ENCODE peak calls at places on chromosomes 12 and 14, in eight cellular contexts. R, I, J, S, K, F, E and B are unnamed samples.

GRCh38 chr12:4540170-4540569 is 1.5 kb downstream of the RAD51AP1 start:
- DNase-seq in F (no peak), E (no peak), S (no peak), I (no peak), R (no peak), J (no peak), K (no peak), B (no peak)

GRCh38 chr12:59596232-59597143 is 659 bp downstream of the SLC16A7 start:
- DNase-seq in I (peak; percentile 52), J (peak; percentile 78), K (peak; percentile 90), R (peak; percentile 85), E (peak; percentile 21), F (peak; percentile 68), S (peak; percentile 63), B (peak; percentile 20)

GRCh38 chr14:69291891-69292586 is 32.1 kb downstream of the GALNT16 start:
- DNase-seq in K (no peak), F (no peak), J (no peak), S (no peak), I (no peak), R (no peak), E (no peak), B (no peak)

GRCh38 chr12:126734738-126735137 is 1532.2 kb upstream of the TMEM132C start:
- DNase-seq in I (no peak), R (no peak), J (no peak), K (no peak), F (no peak), E (no peak), S (no peak), B (no peak)

GRCh38 chr14:102620413-102620812 is 28.0 kb downstream of the RCOR1 start:
- DNase-seq in I (no peak), E (no peak), J (no peak), K (no peak), F (no peak), S (no peak), R (no peak), B (no peak)

GRCh38 chr12:132374821-132375445 is 45.5 kb upstream of the GALNT9 start:
- DNase-seq in R (no peak), J (no peak), F (no peak), S (no peak), I (no peak), E (no peak), K (no peak), B (no peak)

GRCh38 chr12:66240106-66240820 is 51.2 kb downstream of the IRAK3 start:
- DNase-seq in K (no peak), R (no peak), S (no peak), I (no peak), F (no peak), J (no peak), E (no peak), B (no peak)

GRCh38 chr12:78473136-78473535 is 391.4 kb upstream of the SYT1 start:
- DNase-seq in J (no peak), K (no peak), S (no peak), E (no peak), F (no peak), I (no peak), R (no peak), B (no peak)

GRCh38 chr12:94198469-94198868 is 50.1 kb downstream of the PLXNC1 start:
- DNase-seq in I (no peak), S (no peak), E (no peak), K (no peak), R (no peak), F (no peak), J (no peak), B (no peak)

GRCh38 chr12:47437570-47437969 is 268.3 kb downstream of the RPAP3 start:
- DNase-seq in E (no peak), K (no peak), F (no peak), I (no peak), R (no peak), S (no peak), J (no peak), B (no peak)

GRCh38 chr14:102593841-102594170 is 1.4 kb downstream of the RCOR1 start:
- DNase-seq in F (no peak), S (peak; percentile 27), J (no peak), I (no peak), E (no peak), R (no peak), K (no peak), B (no peak)

GRCh38 chr12:30197392-30198047 is 413.8 kb upstream of the TMTC1 start:
- DNase-seq in K (no peak), I (no peak), F (no peak), J (no peak), S (peak; percentile 1), R (no peak), E (no peak), B (no peak)

GRCh38 chr14:105151131-105151837 is 17.3 kb downstream of the JAG2 start:
- DNase-seq in K (no peak), E (no peak), I (no peak), S (no peak), F (no peak), R (no peak), J (no peak), B (no peak)

GRCh38 chr12:80848858-80849257 is 88.9 kb downstream of the LIN7A start:
- DNase-seq in S (no peak), E (no peak), K (peak; percentile 28), J (no peak), I (no peak), F (no peak), R (no peak), B (no peak)

GRCh38 chr14:23066368-23066767 is 9.0 kb upstream of the CDH24 start:
- DNase-seq in I (no peak), E (no peak), F (no peak), J (no peak), K (no peak), S (no peak), R (no peak), B (no peak)

GRCh38 chr12:100058482-100059029 is 73.8 kb upstream of the ANKS1B start:
- DNase-seq in I (no peak), R (no peak), S (no peak), J (no peak), F (no peak), E (no peak), K (no peak), B (no peak)

GRCh38 chr12:56677680-56678079 is 10.4 kb downstream of the PTGES3 start:
- DNase-seq in S (no peak), E (no peak), R (no peak), F (no peak), J (no peak), K (no peak), I (no peak), B (no peak)

GRCh38 chr12:33575346-33575745 is 135.7 kb upstream of the SYT10 start:
- DNase-seq in I (no peak), S (no peak), J (no peak), R (no peak), K (no peak), F (no peak), E (no peak), B (no peak)

GRCh38 chr14:104799657-104800599 is 973 bp upstream of the ZBTB42 start:
- DNase-seq in R (peak; percentile 69), S (peak; percentile 41), K (peak; percentile 62), I (peak; percentile 84), E (peak; percentile 95), J (peak; percentile 70), F (peak; percentile 76), B (peak; percentile 72)

GRCh38 chr12:131784909-131785762 is 43.1 kb upstream of the MMP17 start:
- DNase-seq in S (no peak), E (no peak), F (no peak), J (no peak), K (no peak), R (no peak), I (no peak), B (no peak)

GRCh38 chr14:74333909-74334308 is 14.4 kb upstream of the VRTN start:
- DNase-seq in I (no peak), R (no peak), J (no peak), S (no peak), F (no peak), K (no peak), E (no peak), B (no peak)

GRCh38 chr14:92668266-92668973 is 80.0 kb downstream of the LGMN start:
- DNase-seq in R (no peak), J (no peak), F (no peak), E (no peak), S (no peak), I (no peak), K (no peak), B (no peak)

GRCh38 chr14:90496379-90496778 is 99.5 kb downstream of the CALM1 start:
- DNase-seq in F (no peak), I (no peak), R (no peak), J (no peak), K (no peak), S (no peak), E (no peak), B (no peak)

GRCh38 chr12:100717733-100718067 is 76.9 kb upstream of the ANO4 start:
- DNase-seq in I (no peak), F (no peak), E (no peak), K (no peak), R (no peak), S (no peak), J (no peak), B (no peak)

GRCh38 chr12:123991402-123991951 is 18.5 kb downstream of the ZNF664 start:
- DNase-seq in K (no peak), R (no peak), F (no peak), S (no peak), J (no peak), I (no peak), E (no peak), B (no peak)

GRCh38 chr14:67129768-67130167 is 59.5 kb upstream of the GARIN2 start:
- DNase-seq in F (no peak), S (no peak), J (no peak), K (no peak), E (no peak), R (no peak), I (no peak), B (no peak)

GRCh38 chr12:110554184-110554583 is 28.9 kb downstream of the PPTC7 start:
- DNase-seq in K (no peak), F (no peak), S (no peak), E (no peak), R (no peak), I (no peak), J (no peak), B (no peak)

GRCh38 chr12:122837306-122838265 is 2.3 kb downstream of the HIP1R start:
- DNase-seq in J (no peak), S (peak; percentile 87), K (peak; percentile 71), R (no peak), E (no peak), F (no peak), I (no peak), B (no peak)

GRCh38 chr12:104064842-104065441 is 611 bp downstream of the HCFC2 start:
- DNase-seq in K (no peak), S (no peak), F (no peak), J (no peak), R (no peak), E (no peak), I (no peak), B (no peak)

GRCh38 chr12:95998611-95999300 is 2.6 kb upstream of the HAL start:
- DNase-seq in K (peak; percentile 68), J (peak; percentile 7), I (no peak), S (peak; percentile 74), E (peak; percentile 42), R (peak; percentile 48), F (peak; percentile 16), B (peak; percentile 17)

GRCh38 chr14:102524451-102525212 is 15.1 kb upstream of the ANKRD9 start:
- DNase-seq in J (peak; percentile 83), E (peak; percentile 99), R (peak; percentile 95), F (peak; percentile 84), K (peak; percentile 100), S (peak; percentile 98), I (peak; percentile 99), B (peak; percentile 99)

GRCh38 chr12:90683871-90684270 is 271.1 kb downstream of the CCER1 start:
- DNase-seq in S (no peak), F (no peak), J (no peak), I (no peak), R (no peak), K (no peak), E (no peak), B (no peak)

GRCh38 chr12:76489737-76490136 is 69.8 kb downstream of the OSBPL8 start:
- DNase-seq in E (no peak), R (no peak), K (no peak), S (no peak), F (no peak), J (no peak), I (no peak), B (no peak)

GRCh38 chr14:74140374-74140850 is 55.7 kb downstream of the LIN52 start:
- DNase-seq in F (no peak), R (no peak), J (no peak), I (no peak), S (peak; percentile 3), E (no peak), K (peak; percentile 66), B (no peak)